ENCODE peak calls at places on chromosomes 2 and 18, in six cellular contexts. W is BE2C, Q is psoas muscle, U is WERI-Rb-1, K is LNCaP clone FGC, T is fibroblast of mammary gland. B is an unnamed sample.

GRCh38 chr2:156736950-156737349 is 300.8 kb downstream of the GPD2 start:
- DNase-seq in T (no peak), K (no peak), Q (no peak), W (no peak), U (no peak), B (no peak)

GRCh38 chr2:47660167-47660566 is 122.8 kb upstream of the MSH6 start:
- DNase-seq in W (no peak), U (no peak), Q (no peak), K (no peak), T (no peak), B (no peak)

GRCh38 chr2:37653805-37654378 is 17.6 kb downstream of the CDC42EP3 start:
- DNase-seq in Q (peak), U (peak), K (no peak), T (no peak), W (no peak), B (no peak)

GRCh38 chr2:86747708-86748627 is 27.9 kb downstream of the RMND5A start:
- DNase-seq in Q (no peak), T (peak), U (peak), K (peak), W (no peak), B (peak)

GRCh38 chr2:44055664-44056063 is 59.9 kb upstream of the LRPPRC start:
- DNase-seq in Q (no peak), T (no peak), K (peak), W (no peak), U (peak), B (no peak)

GRCh38 chr2:40043641-40044040 is 264.6 kb upstream of the THUMPD2 start:
- DNase-seq in K (no peak), T (no peak), U (no peak), W (no peak), Q (no peak), B (no peak)

GRCh38 chr2:109538551-109538950 is 75.2 kb downstream of the SEPTIN10 start:
- DNase-seq in Q (no peak), W (no peak), T (no peak), K (no peak), U (no peak), B (no peak)

GRCh38 chr2:144519934-144520717 is at the start of gene ZEB2:
- DNase-seq in Q (peak), W (peak), K (no peak), U (peak), T (peak), B (peak)

GRCh38 chr18:31301201-31301655 is 16.7 kb upstream of the DSG1 start:
- DNase-seq in T (no peak), U (no peak), K (no peak), Q (no peak), W (no peak), B (no peak)

GRCh38 chr2:179129574-179130238 is 79.8 kb upstream of the CCDC141 start:
- DNase-seq in U (no peak), W (no peak), K (no peak), Q (no peak), T (peak), B (peak)

GRCh38 chr2:147045113-147045512 is 799.7 kb upstream of the ACVR2A start:
- DNase-seq in W (peak), K (peak), U (peak), T (peak), Q (peak), B (no peak)

GRCh38 chr2:220296174-220296573 is 668.7 kb downstream of the SLC4A3 start:
- DNase-seq in Q (no peak), T (no peak), K (no peak), U (no peak), W (no peak), B (peak)

GRCh38 chr2:149200109-149200520 is 130.3 kb upstream of the LYPD6 start:
- DNase-seq in W (no peak), T (peak), Q (no peak), K (no peak), U (no peak), B (peak)

GRCh38 chr2:85258194-85258605 is 69.6 kb downstream of the TGOLN2 start:
- DNase-seq in Q (no peak), K (no peak), T (no peak), U (no peak), W (no peak), B (no peak)

GRCh38 chr2:10873171-10873570 is 38.6 kb upstream of the KCNF1 start:
- DNase-seq in T (no peak), Q (no peak), W (no peak), K (no peak), U (no peak), B (no peak)

GRCh38 chr2:229414631-229415030 is 143.5 kb upstream of the PID1 start:
- DNase-seq in Q (no peak), T (no peak), K (no peak), U (no peak), W (no peak), B (no peak)

GRCh38 chr2:179263460-179264237 is 983 bp downstream of the SESTD1 start:
- DNase-seq in U (peak), K (no peak), W (no peak), T (peak), Q (peak), B (peak)

GRCh38 chr2:172251231-172251630 is 148.5 kb upstream of the DLX2 start:
- DNase-seq in Q (no peak), W (no peak), T (peak), K (no peak), U (no peak), B (peak)

DNA sequence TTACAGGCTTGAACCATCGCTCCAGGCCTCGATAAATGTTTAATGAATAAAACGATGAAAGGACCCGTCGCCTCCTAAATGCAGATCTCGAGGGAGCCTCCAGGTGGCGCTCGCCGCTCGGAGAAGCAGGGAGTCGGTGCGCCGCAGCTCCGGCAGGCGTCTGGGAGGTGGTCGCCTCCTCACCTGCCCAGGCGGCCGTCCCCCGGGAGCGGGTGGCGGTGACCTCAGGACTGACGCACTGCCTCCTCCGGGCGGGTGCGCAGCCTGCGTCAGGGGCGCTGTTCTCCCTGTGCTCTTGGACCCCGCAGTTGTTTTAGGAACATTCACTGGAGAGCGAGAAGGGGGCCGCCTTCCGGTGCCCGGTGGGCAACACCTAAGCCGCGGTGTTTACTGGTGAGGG is 38.6 kb upstream of the POLE4 start:
- DNase-seq in U (peak), K (no peak), Q (peak), T (peak), W (peak), B (peak)
- TF ChIP-seq CTCF in U (peak), K (peak), Q (peak), T (peak), W (peak), B (peak)

DNA sequence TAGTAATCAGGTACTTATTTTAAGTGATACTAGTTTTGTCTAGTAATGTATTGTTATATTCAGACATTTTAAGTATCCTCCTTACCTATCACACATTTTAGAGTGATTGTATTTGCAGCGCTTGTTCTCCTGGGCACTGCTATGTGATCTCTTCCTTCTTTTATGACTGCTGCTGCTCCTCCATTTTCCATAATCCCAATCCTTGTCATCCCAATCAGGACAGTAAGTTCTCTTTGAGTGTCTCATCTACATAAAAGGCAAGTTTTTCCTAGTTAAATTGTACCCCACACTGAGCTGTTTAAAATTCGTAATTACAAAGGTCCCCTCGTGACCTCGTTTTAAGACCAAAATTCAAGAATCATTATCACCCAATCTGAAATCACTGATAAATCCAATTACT is 2.8 kb downstream of the CLK1 start:
- DNase-seq in K (no peak), Q (no peak), U (no peak), T (no peak), W (no peak), B (no peak)
- TF ChIP-seq CTCF in K (no peak), Q (no peak), U (no peak), T (no peak), W (no peak), B (no peak)

DNA sequence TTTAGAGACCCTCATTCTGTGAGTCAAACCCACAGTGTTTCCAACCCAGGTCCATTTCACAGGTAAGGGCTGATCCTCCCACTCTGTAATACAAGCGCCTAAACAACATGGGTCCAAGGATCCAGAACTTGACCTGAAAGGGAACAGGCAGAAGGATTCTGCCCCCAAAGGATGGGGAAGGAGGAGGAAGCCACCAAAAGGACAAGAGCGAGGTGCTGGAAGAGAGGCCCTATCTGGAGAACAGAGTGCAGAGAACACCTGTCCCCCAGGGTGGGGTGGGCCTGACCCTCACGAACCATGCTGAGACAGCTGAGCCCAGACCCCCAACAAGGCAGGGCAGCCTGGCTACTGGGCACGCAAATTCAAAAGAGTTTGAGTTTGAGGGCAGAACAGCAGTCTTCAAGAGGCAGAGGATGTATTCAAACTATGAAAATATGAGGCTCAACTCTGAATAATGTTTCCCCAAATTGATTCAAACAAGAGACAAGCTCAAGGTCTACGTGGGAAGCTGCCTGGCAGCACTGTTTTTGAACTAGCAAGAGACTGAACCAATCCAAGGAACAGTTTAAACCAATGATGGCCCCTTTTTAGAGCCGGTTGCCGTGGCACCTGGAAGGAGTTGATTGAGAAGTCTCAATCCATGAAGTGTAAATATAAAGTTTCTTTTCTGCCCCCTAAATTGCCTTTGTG is 212.7 kb downstream of the ALPK2 start:
- DNase-seq in T (no peak), Q (no peak), K (no peak), U (no peak), W (no peak), B (no peak)
- TF ChIP-seq CTCF in T (no peak), Q (no peak), K (no peak), U (no peak), W (no peak), B (no peak)

GRCh38 chr2:46249654-46250053 is 47.6 kb upstream of the EPAS1 start:
- DNase-seq in T (no peak), W (no peak), U (no peak), K (no peak), Q (no peak), B (no peak)
- TF ChIP-seq CTCF in T (no peak), W (no peak), U (no peak), K (no peak), Q (no peak), B (peak)

GRCh38 chr2:55581435-55581834 is 36.0 kb downstream of the PPP4R3B start:
- DNase-seq in W (peak), U (no peak), Q (no peak), K (no peak), T (peak), B (no peak)
- TF ChIP-seq CTCF in W (peak), U (no peak), Q (no peak), K (peak), T (peak), B (peak)

GRCh38 chr18:78017869-78018268 is 768.2 kb downstream of the GALR1 start:
- DNase-seq in Q (no peak), T (no peak), U (no peak), K (no peak), W (no peak), B (no peak)

DNA sequence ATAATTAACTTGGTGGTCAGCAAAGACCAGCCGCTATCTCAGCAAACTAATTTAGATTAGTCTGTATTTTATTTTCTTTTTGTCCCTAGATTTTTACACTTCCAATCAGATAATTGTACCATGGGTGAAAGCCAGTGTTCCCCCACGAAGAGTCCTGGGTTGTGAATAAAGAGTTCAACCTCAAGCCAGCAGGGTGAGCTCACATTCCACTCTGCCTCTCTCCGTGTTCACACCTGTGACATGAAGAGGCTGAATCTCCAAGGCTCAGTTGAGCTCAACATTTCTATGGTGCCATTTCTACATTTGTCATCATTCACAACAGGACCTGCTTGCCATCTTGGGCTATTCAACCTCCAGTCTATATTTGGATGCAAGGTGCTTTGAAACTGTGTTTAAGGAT is 771.5 kb downstream of the GALR1 start:
- DNase-seq in K (no peak), Q (no peak), U (peak), T (no peak), W (no peak), B (no peak)
- TF ChIP-seq CTCF in K (peak), Q (no peak), U (peak), T (no peak), W (no peak), B (no peak)

GRCh38 chr2:71226965-71227560 is at the start of gene PAIP2B:
- DNase-seq in W (peak), Q (peak), T (peak), U (peak), K (peak), B (peak)

GRCh38 chr2:71224935-71225334 is 2.0 kb downstream of the PAIP2B start:
- DNase-seq in T (no peak), K (no peak), U (no peak), W (no peak), Q (no peak), B (no peak)

GRCh38 chr2:71224457-71224856 is 2.4 kb downstream of the PAIP2B start:
- DNase-seq in U (no peak), Q (no peak), K (no peak), T (no peak), W (no peak), B (no peak)

GRCh38 chr2:71223767-71224333 is 3.1 kb downstream of the PAIP2B start:
- DNase-seq in W (peak), T (peak), Q (peak), K (peak), U (peak), B (peak)

DNA sequence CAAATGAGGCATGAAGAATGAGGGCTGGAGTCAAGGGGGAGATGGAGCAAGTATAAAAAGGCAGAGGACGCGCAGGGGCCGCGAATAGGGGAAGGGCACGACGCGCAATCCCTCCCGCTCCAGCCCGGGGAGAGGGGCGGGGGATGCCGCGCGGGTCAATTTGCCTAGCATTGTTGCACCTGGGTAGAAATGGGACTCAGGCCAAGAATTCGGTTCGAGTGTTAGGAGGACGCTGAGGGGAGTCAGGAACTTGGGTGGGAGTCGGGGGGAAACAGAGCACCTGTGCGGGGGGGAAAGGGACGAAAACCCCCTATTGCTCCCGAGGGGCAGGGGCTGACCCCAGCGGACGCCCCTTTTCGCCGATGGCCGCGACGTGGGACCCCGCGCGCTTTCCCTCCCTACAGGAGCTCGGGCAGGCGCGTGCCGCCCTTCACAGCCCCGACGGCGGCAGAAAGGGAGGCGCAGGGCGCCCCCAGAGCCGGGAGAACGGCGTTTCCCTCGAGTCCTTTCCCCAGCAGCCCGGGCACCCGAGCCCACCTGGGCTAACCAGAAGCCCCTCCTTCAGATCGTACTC is 425 bp downstream of the PAIP2B start:
- DNase-seq in Q (peak), K (no peak), U (peak), T (no peak), W (peak), B (no peak)
- TF ChIP-seq CTCF in Q (peak), K (no peak), U (peak), T (no peak), W (no peak), B (no peak)

GRCh38 chr2:218516614-218517013 is 51.5 kb downstream of the USP37 start:
- DNase-seq in K (no peak), Q (no peak), W (no peak), U (peak), T (peak), B (no peak)
- TF ChIP-seq CTCF in K (no peak), Q (peak), W (peak), U (peak), T (peak), B (peak)

DNA sequence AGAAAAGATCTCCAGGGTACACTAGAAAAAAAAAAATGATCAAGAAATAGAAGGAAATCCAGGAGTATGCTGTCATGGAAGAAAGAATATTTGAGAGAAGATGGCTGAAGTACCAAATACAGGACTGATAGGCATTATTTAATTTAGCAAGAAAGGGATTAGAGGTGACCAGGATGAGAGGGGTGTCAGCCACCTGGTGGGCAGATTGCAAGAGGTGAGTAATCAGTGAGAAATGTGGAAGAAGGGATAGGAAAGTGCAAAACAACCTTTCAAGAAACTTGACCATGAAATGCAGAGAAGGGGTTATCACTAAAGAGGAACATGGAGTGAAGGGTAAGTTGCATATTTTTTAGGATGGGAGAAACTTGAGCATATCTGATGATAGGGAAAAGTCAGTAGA is 101.5 kb downstream of the LRP2 start:
- DNase-seq in Q (no peak), T (no peak), U (no peak), K (no peak), W (no peak), B (no peak)
- TF ChIP-seq CTCF in Q (no peak), T (no peak), U (no peak), K (no peak), W (no peak), B (no peak)

GRCh38 chr18:76685402-76685801 is 137.0 kb upstream of the ZNF236 start:
- DNase-seq in W (no peak), U (no peak), K (no peak), Q (no peak), T (no peak), B (no peak)
- TF ChIP-seq CTCF in W (no peak), U (no peak), K (no peak), Q (no peak), T (no peak), B (no peak)

B was measured in HFFc6.